ENCODE peak calls at places on chromosome 2, in four cellular contexts. U is right lobe of liver, O is PC-9, B is fibroblast of lung. T is an unnamed sample.

GRCh38 chr2:11585071-11585470 is 51.2 kb downstream of the GREB1 start:
- DNase-seq in U (no peak), O (no peak), B (no peak), T (no peak)

GRCh38 chr2:112163541-112163981 is 25.4 kb downstream of the FBLN7 start:
- DNase-seq in U (no peak), O (no peak), B (no peak), T (no peak)

GRCh38 chr2:48412409-48413259 is 117.3 kb upstream of the STON1 start:
- DNase-seq in U (no peak), O (no peak), B (peak), T (no peak)

GRCh38 chr2:197828464-197829135 is 24.2 kb downstream of the PLCL1 start:
- DNase-seq in U (no peak), O (no peak), B (peak), T (no peak)

GRCh38 chr2:9944330-9944758 is 7.1 kb upstream of the GRHL1 start:
- DNase-seq in U (no peak), O (peak), B (no peak), T (no peak)

GRCh38 chr2:50963734-50964133 is 68.2 kb downstream of the NRXN1 start:
- DNase-seq in U (no peak), O (no peak), B (no peak), T (no peak)

GRCh38 chr2:158144914-158145625 is 43.4 kb downstream of the UPP2 start:
- DNase-seq in U (no peak), O (no peak), B (no peak), T (no peak)

GRCh38 chr2:73202156-73203054 is at the start of gene NOTO:
- DNase-seq in U (no peak), O (no peak), B (peak), T (no peak)

DNA sequence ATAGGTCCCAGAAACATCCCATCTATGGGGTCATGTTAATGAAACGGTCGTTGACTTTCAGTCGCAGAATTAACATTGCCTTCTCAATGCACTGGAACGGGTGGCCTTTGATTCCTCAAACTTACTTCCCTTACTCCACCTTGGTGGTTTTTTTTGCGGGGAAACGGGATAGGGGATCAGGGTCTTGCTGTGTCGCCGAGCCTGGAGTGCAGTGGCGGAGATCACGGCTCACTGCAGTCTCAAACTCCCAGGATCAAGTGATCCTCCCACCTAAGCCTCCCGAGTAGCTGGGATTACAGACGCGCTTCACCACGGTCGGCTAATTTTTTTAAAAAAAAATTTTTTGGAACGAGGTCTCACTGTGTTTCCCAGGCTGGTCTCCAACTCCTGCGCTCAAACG is 754 bp downstream of the ATG16L1 start:
- DNase-seq in U (no peak), O (no peak), B (no peak), T (no peak)
- H3K27ac ChIP-seq in U (no peak), O (peak), B (peak), T (peak)

DNA sequence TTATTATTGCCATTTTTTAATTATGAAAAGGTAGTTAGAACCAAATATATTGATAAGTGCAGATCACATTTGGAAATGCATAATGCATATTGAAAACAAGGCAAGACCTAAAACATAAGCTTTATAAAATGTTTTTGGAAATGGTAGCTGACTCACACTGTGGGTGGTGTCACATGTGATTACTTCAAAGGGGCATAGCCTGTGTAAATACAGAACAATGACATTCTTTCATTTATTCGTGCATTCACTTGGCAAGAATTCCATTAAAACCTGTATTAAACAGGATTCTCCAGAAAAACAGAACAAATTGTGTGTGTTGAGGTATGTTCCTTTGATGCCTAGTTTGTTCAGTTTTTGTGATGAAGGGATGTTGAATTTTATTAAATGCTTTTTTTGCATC is 427.3 kb upstream of the ST6GAL2 start:
- DNase-seq in U (no peak), O (no peak), B (no peak), T (no peak)
- H3K27ac ChIP-seq in U (no peak), O (no peak), B (no peak), T (no peak)

DNA sequence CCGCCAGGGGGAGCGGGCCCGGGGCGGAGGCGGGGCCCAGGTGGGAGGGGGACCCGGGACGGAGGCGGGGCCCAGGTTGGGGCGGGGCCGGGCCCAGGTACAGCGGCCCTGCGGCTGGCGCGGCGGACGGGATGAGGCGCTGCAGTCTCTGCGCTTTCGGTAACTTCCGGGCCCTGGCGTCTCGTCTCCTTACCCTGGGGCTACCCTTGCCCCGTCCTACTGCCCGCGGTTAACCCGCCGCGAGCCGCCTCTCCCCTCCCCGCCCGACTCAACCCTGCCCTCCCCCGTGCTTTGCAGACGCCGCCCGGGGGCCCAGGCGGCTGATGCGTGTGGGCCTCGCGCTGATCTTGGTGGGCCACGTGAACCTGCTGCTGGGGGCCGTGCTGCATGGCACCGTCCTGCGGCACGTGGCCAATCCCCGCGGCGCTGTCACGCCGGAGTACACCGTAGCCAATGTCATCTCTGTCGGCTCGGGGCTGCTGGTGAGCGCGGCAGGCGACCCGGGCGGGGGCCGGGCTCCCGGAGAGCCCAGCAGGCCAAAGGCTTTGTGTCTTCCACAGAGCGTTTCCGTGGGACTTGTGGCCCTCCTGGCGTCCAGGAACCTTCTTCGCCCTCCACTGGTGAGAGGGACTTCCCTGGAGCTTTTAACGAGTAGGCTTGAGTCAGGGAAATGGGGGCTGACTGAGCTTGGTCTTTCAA is at the start of gene KRTCAP3:
- DNase-seq in U (peak), O (peak), B (no peak), T (no peak)
- H3K27ac ChIP-seq in U (no peak), O (peak), B (no peak), T (no peak)

DNA sequence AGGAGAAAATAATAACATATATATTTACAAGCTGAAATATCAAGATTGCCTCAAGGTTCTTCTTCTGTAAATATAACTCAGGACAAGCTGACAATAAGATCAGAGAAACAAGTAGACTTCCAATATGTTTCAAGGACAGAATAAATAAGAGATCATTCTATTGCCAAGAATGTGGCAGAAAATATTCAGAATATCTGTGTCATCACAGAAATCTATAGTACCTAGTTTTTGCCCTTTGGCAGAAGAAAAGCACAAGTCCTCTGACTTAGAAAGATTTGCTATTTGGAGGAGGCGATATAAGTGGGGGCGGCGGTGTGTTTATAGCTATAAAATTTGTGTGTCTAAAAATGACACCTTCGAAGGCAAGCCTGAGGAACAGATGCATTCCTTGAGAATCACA is 34.3 kb downstream of the ARHGAP15 start:
- DNase-seq in U (no peak), O (no peak), B (no peak), T (no peak)
- H3K27ac ChIP-seq in U (no peak), O (no peak), B (no peak), T (no peak)

GRCh38 chr2:23464156-23464555 is 79.2 kb downstream of the KLHL29 start:
- DNase-seq in U (no peak), O (no peak), B (no peak), T (no peak)
- H3K27ac ChIP-seq in U (no peak), O (no peak), B (no peak), T (no peak)

GRCh38 chr2:16626497-16626896 is 39.1 kb downstream of the CYRIA start:
- DNase-seq in U (no peak), O (peak), B (peak), T (no peak)

GRCh38 chr2:16625201-16625729 is 40.4 kb downstream of the CYRIA start:
- DNase-seq in U (no peak), O (no peak), B (no peak), T (no peak)

GRCh38 chr2:16628316-16628715 is 37.3 kb downstream of the CYRIA start:
- DNase-seq in U (no peak), O (peak), B (no peak), T (no peak)

GRCh38 chr2:16625759-16626158 is 39.9 kb downstream of the CYRIA start:
- DNase-seq in U (no peak), O (no peak), B (no peak), T (no peak)

DNA sequence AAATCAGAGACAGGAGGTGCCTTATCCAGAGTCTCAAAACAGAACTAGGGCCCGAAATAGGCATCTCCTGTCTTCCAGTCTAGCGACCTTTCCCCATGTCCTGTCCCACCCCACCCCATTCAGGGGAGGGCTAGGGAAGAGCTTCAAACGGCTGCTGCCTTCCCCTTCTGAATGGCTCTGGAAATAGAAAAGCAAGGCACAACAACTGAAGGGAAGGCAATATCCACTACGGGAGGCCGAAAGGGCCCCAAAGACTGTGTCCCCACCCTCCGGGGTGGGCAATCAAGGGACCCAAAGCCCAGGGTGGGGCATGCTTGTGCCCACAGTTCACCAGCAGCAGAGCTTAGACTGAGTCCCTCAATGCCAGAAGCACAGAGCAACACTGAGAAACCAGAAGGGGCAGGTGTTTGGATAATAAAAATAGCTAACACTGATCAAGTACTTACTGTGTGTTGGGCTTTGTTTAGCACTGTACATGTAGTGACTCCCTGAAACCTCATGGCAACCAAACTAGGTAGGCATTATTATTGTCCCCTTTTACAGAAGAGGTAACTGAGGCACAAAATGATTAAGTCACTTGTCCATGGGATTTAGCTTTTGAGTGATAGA is 38.5 kb downstream of the CYRIA start:
- DNase-seq in U (no peak), O (peak), B (no peak), T (no peak)
- H3K27ac ChIP-seq in U (no peak), O (peak), B (no peak), T (peak)

DNA sequence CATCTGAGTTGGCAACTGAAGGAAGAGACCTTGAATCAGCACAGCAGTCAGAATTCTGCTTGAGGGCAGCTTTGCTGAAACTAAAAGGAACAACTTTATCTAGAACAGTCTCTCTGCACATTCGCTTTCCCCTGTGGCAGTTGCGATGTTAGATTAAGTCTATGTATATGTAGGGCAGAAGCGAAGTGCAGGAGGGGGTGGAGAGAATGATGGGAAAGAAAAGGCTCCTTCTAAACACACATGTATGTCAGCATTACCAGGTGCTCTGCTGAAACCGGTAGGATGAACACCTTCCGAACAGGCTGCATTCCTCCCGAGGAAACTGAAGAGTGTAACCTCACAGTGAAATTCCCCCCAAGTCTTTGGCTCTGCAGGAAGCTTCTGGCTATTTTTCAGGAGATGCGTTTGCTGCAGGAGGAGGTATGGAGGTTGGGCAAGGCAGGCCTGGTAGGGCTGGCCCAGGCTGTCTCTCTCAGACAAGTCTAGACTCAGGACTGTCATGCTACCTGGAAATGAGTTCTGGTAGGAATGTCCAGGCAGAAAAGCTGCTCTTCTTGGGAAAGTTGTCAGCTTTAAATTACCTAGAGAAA is 70.0 kb upstream of the ATL2 start:
- DNase-seq in U (no peak), O (no peak), B (no peak), T (no peak)
- H3K27ac ChIP-seq in U (no peak), O (no peak), B (no peak), T (no peak)

DNA sequence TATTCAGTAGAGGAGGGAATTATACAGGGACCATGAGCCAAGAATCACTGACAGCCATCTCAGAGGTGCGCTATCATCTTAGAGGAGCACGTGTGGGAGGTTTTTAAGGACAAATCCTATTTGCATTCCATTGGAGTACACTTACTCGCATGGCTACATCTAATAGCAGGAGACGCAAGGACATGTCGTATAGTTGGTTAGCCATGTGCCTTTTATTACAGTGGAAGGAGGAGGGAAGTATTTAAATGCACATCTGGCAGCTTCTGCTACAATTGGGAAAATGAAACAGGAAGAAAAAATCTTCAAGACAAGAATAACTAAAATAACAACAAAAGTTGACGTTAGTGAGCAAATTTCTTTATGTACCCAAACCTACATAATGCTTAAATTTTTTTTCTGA is 86.5 kb upstream of the UGP2 start:
- DNase-seq in U (no peak), O (no peak), B (peak), T (no peak)
- H3K27ac ChIP-seq in U (no peak), O (no peak), B (peak), T (no peak)

DNA sequence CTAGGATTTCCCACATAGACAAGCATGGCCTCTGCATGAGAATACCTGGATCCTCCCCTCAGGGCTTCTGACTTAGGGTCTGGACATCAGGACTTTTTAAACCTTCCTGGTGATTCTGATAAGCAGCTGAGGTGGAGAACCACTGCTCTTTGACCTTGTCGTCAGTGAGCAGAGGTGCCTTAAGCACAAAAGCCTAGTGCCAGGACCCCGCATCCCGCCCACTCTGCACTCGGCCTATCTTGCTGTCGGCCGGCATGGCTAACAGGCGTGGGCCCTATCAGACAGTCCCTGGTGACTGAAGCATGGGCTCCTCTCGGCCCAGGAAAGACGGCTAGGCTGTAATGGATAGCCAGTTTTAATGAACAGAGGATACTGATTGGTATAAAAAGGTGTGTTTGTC is 6.2 kb downstream of the ANKRD23 start:
- DNase-seq in U (no peak), O (no peak), B (no peak), T (no peak)
- H3K27ac ChIP-seq in U (no peak), O (no peak), B (no peak), T (no peak)

DNA sequence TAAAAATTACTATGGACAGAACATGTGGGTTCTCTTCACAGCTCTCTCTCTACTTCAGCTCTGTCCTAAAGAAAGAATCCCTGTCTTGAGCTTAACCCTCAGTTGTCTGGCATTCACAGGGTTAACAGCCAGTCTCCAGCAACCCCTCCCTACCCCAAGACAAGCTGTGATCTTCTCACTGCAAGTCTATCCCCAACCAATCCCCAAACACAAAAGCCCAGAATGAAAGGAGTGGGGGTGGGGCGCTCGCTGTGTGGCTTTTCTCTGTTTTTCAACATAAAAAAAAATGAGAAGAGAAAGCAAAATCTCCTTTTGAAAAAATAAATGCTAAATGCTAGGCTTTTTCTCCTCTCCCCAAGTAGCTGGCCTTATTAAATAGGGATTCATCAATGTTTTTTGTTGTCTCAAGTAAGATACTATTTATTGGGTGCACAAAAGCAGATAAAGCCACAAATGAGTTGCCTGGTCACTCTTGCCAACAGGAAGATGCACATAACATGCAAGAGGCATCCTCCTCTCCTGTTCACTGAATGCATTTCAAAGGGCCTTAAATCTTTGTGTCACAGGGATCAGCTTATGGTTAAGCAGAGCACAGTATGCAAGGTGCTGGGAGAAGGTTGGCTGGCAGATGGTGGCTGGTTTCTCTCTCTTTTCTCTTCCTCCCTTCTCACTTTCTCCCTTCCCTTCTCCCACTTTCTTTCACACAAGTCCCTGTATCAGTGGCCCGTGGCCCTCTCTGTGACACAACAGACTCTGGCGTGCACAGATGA is 225.7 kb downstream of the CMPK2 start:
- DNase-seq in U (no peak), O (no peak), B (no peak), T (no peak)
- H3K27ac ChIP-seq in U (no peak), O (no peak), B (no peak), T (no peak)

T was measured in substantia nigra.